ENCODE peak calls at places on chromosomes 1 and 21, in four cellular contexts. L is GM23248, S is hepatocyte, H is HCT116. E is an unnamed sample. For H3K9me3, the result is how much of the 10 kb centered on the place peaks cover.

GRCh38 chr1:109892476-109893368 is 17.9 kb upstream of the CSF1 start:
- DNase-seq in L (peak), S (peak), H (no peak), E (no peak)

GRCh38 chr21:16169102-16169511 is 439.3 kb downstream of the USP25 start:
- DNase-seq in L (peak), S (peak), H (no peak), E (no peak)

GRCh38 chr1:14113841-14114567 is 414.0 kb downstream of the PRDM2 start:
- DNase-seq in L (peak), S (peak), H (no peak), E (peak)

GRCh38 chr1:180981596-180982387 is 40.9 kb downstream of the STX6 start:
- DNase-seq in L (no peak), S (no peak), H (no peak), E (no peak)

GRCh38 chr1:13794231-13795187 is 94.5 kb downstream of the PRDM2 start:
- DNase-seq in L (no peak), S (no peak), H (no peak), E (no peak)

GRCh38 chr1:40413527-40414252 is 36.6 kb upstream of the ZFP69B start:
- DNase-seq in L (no peak), S (no peak), H (no peak), E (no peak)

GRCh38 chr1:227948493-227949260 is 945 bp upstream of the WNT9A start:
- DNase-seq in L (peak), S (no peak), H (no peak), E (no peak)

GRCh38 chr21:41560701-41561158 is 52.8 kb upstream of the TMPRSS2 start:
- DNase-seq in L (no peak), S (peak), H (no peak), E (no peak)

GRCh38 chr1:32706491-32706890 is 3.9 kb upstream of the SYNC start:
- DNase-seq in L (peak), S (no peak), H (no peak), E (no peak)

GRCh38 chr1:173112129-173112528 is 61.4 kb upstream of the TNFSF18 start:
- DNase-seq in L (peak), S (no peak), H (no peak), E (peak)

GRCh38 chr1:11543392-11543791 is 64.4 kb downstream of the DISP3 start:
- DNase-seq in L (no peak), S (no peak), H (no peak), E (no peak)

GRCh38 chr1:8374812-8375211 is 56.9 kb downstream of the SLC45A1 start:
- DNase-seq in L (peak), S (no peak), H (peak), E (peak)

GRCh38 chr1:4268890-4269286 is 368.8 kb upstream of the C1orf174 start:
- DNase-seq in L (no peak), S (no peak), H (no peak), E (no peak)

GRCh38 chr1:22826630-22827580 is 116.3 kb downstream of the EPHB2 start:
- DNase-seq in L (peak), S (peak), H (no peak), E (no peak)

GRCh38 chr1:247324204-247324787 is 7.4 kb downstream of the ZNF496 start:
- DNase-seq in L (no peak), S (no peak), H (no peak), E (no peak)

GRCh38 chr1:17192394-17193221 is 12.3 kb upstream of the PADI1 start:
- DNase-seq in L (peak), S (no peak), H (no peak), E (no peak)

DNA sequence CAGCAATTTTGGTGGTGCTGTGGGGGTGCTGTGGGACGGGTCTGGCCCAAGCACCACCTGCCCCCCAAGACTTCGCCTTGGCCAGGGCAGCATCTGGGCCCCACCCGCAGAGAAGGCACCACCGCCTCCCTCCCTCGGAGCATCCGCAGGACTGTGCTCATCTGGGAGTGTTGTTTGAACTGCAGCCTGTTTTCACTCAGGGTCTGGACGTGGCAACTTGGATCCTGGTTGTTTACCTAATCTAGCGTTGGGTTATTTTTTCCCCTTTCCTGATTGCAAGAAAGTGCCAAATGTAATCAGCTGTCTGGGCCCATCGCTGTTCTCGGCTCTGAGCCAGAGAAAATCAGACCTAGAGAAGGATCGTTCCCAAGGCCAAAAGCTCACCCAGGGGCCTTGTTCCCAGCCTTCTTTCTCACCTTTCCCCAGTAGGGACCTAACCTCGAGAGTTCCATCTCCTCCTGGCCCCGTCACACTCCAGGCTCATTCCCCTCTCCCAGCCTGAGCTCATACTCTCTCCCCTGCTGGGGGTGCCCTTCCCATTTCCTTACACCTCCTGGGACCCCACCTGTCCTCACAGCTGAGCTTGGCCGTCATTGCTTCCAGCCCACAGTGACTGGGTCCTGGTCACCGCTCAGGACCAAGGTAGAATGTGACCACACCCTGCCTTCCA is 72.0 kb upstream of the FAM20B start:
- DNase-seq in L (no peak), S (no peak), H (no peak), E (no peak)
- H3K27ac ChIP-seq in L (no peak), S (peak), H (no peak), E (no peak)

GRCh38 chr1:36068866-36069265 is 15.0 kb upstream of the TEKT2 start:
- DNase-seq in L (no peak), S (no peak), H (no peak), E (no peak)
- TF ChIP-seq EZH2phosphoT487 in L (no peak), S (no peak), H (no peak), E (no peak)

GRCh38 chr1:235670157-235670776 is 20.7 kb upstream of the GNG4 start:
- DNase-seq in L (no peak), S (no peak), H (peak), E (no peak)
- H3K9me3 ChIP-seq in L (under half), S (under half), H (under half), E (under half)

DNA sequence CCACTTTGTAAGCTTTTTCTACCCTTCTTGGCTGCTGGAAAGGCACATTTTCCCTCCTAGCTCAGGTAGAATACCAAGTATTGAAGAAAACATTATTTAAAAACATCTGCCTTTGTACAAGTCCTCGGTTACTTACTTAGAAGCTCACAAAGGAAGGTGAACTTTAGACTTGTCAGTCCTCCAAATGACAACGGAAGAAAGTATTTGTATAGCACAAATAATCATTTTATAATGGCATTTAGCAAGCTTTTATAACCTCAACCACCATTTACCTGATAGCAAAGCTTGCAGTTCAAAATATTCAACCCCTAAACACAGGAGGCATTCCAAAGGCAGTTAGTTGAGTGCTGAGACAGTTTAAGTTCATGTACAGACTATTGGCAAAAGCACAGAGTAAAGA is 2.5 kb upstream of the FCAMR start:
- DNase-seq in L (no peak), S (no peak), H (no peak), E (no peak)
- H3K27ac ChIP-seq in L (no peak), S (peak), H (no peak), E (no peak)

E was measured in OCI-LY7.